ENCODE peak calls at places on chromosomes 3 and 15, in eight cellular contexts. N is HS-5; P is T-helper 9 cell; U is T-helper 22 cell; C is left lobe of liver; O is activated effector memory CD4-positive, alpha-beta T cell treated with anti-CD3 and anti-CD28 coated beads, Interleukin-2, amount 50 U/mL, for 16 hours; T is Kasumi-1; K is sigmoid colon. M is an unnamed sample.

GRCh38 chr15:31439328-31439727 is 112.7 kb downstream of the KLF13 start:
- DNase-seq in K (no peak), P (no peak), N (no peak), T (no peak), C (no peak), O (no peak), U (no peak), M (peak; percentile 58)

GRCh38 chr3:69649713-69650419 is 89.4 kb upstream of the MITF start:
- DNase-seq in C (no peak), U (no peak), N (no peak), T (no peak), K (no peak), P (no peak), O (no peak), M (no peak)

GRCh38 chr3:138114431-138114918 is 933 bp downstream of the DZIP1L start:
- DNase-seq in T (no peak), N (peak; percentile 26), C (no peak), U (no peak), O (no peak), P (no peak), K (no peak), M (no peak)

GRCh38 chr15:68209272-68209671 is 4.1 kb upstream of the CALML4 start:
- DNase-seq in N (no peak), K (peak; percentile 63), C (no peak), U (no peak), P (no peak), T (no peak), O (peak; percentile 54), M (no peak)

GRCh38 chr3:42498791-42499477 is 3.5 kb upstream of the VIPR1 start:
- DNase-seq in P (no peak), O (peak; percentile 62), T (no peak), K (peak; percentile 38), C (peak; percentile 28), U (no peak), N (no peak), M (no peak)

GRCh38 chr15:76282451-76282850 is 28.8 kb downstream of the ETFA start:
- DNase-seq in N (no peak), P (no peak), K (no peak), C (no peak), U (no peak), O (no peak), T (peak; percentile 44), M (no peak)

GRCh38 chr3:145698749-145699148 is 462.2 kb downstream of the PLOD2 start:
- DNase-seq in C (no peak), T (no peak), O (no peak), K (no peak), P (no peak), N (no peak), U (no peak), M (no peak)

GRCh38 chr15:77702211-77702957 is 69.7 kb upstream of the LINGO1 start:
- DNase-seq in K (no peak), U (no peak), P (no peak), N (no peak), C (no peak), O (no peak), T (peak; percentile 30), M (peak; percentile 51)

GRCh38 chr3:33883538-33884203 is 85.2 kb downstream of the PDCD6IP start:
- DNase-seq in N (peak; percentile 22), O (no peak), T (peak; percentile 70), K (no peak), U (no peak), C (no peak), P (no peak), M (peak; percentile 87)